ENCODE peak calls at places on chromosomes 12 and 14, in nine cellular contexts. A, J, E, Q, F, Z, B, D and R are unnamed samples.

GRCh38 chr14:32913725-32914124 is 25.0 kb upstream of the NPAS3 start:
- DNase-seq in A (no peak), J (no peak), E (no peak), Q (no peak), F (peak; percentile 60), Z (no peak), B (no peak), D (no peak), R (peak; percentile 63)

GRCh38 chr12:24584032-24584675 is 364.7 kb downstream of the BCAT1 start:
- DNase-seq in A (no peak), J (no peak), E (no peak), Q (peak; percentile 47), F (no peak), Z (no peak), B (no peak), D (no peak), R (no peak)

GRCh38 chr12:131902332-131903241 is 8.2 kb downstream of the ULK1 start:
- DNase-seq in A (no peak), J (no peak), E (no peak), Q (no peak), F (no peak), Z (no peak), B (no peak), D (no peak), R (no peak)

GRCh38 chr12:6230321-6231110 is 30.3 kb downstream of the CD9 start:
- DNase-seq in A (no peak), J (peak; percentile 60), E (peak; percentile 42), Q (peak; percentile 79), F (peak; percentile 70), Z (peak; percentile 72), B (no peak), D (peak; percentile 72), R (no peak)

GRCh38 chr14:74400919-74401503 is 25.0 kb downstream of the SYNDIG1L start:
- DNase-seq in A (no peak), J (no peak), E (no peak), Q (no peak), F (no peak), Z (no peak), B (no peak), D (no peak), R (no peak)

GRCh38 chr12:52634266-52635056 is 16.1 kb upstream of the KRT73 start:
- DNase-seq in A (no peak), J (no peak), E (peak; percentile 81), Q (no peak), F (no peak), Z (no peak), B (no peak), D (no peak), R (no peak)

GRCh38 chr12:92912052-92912451 is 17.0 kb downstream of the EEA1 start:
- DNase-seq in A (no peak), J (no peak), E (no peak), Q (no peak), F (peak; percentile 90), Z (no peak), B (no peak), D (no peak), R (no peak)

GRCh38 chr12:5439333-5439732 is 7.4 kb downstream of the NTF3 start:
- DNase-seq in A (no peak), J (no peak), E (no peak), Q (no peak), F (no peak), Z (no peak), B (no peak), D (no peak), R (no peak)

GRCh38 chr14:31080060-31080459 is 53.9 kb upstream of the STRN3 start:
- DNase-seq in A (no peak), J (no peak), E (no peak), Q (no peak), F (peak; percentile 57), Z (no peak), B (peak; percentile 34), D (no peak), R (no peak)

GRCh38 chr12:27319394-27319793 is 13.2 kb upstream of the BMAL2 start:
- DNase-seq in A (no peak), J (peak; percentile 56), E (no peak), Q (no peak), F (peak; percentile 83), Z (no peak), B (no peak), D (no peak), R (no peak)

GRCh38 chr14:23567186-23568020 is at the start of gene AP1G2:
- DNase-seq in A (no peak), J (peak; percentile 86), E (peak; percentile 86), Q (peak; percentile 94), F (peak; percentile 45), Z (peak; percentile 91), B (peak; percentile 91), D (peak; percentile 81), R (peak; percentile 17)

GRCh38 chr12:6161124-6161882 is 36.8 kb upstream of the VWF start:
- DNase-seq in A (no peak), J (peak; percentile 93), E (peak; percentile 55), Q (no peak), F (peak; percentile 72), Z (no peak), B (no peak), D (no peak), R (peak; percentile 58)

GRCh38 chr14:105088812-105089745 is 23.8 kb upstream of the GPR132 start:
- DNase-seq in A (no peak), J (no peak), E (no peak), Q (no peak), F (peak; percentile 35), Z (no peak), B (peak; percentile 65), D (no peak), R (no peak)

GRCh38 chr12:118694128-118694775 is 287.1 kb upstream of the SRRM4 start:
- DNase-seq in A (no peak), J (no peak), E (peak; percentile 15), Q (no peak), F (no peak), Z (no peak), B (no peak), D (no peak), R (no peak)

GRCh38 chr12:87930033-87930432 is 99.2 kb downstream of the C12orf50 start:
- DNase-seq in A (no peak), J (peak; percentile 43), E (no peak), Q (no peak), F (peak; percentile 75), Z (no peak), B (no peak), D (no peak), R (peak; percentile 85)

GRCh38 chr12:80374615-80375014 is 69.4 kb upstream of the PTPRQ start:
- DNase-seq in A (no peak), J (no peak), E (no peak), Q (no peak), F (no peak), Z (no peak), B (no peak), D (no peak), R (no peak)

GRCh38 chr14:52923902-52924575 is 26.8 kb downstream of the FERMT2 start:
- DNase-seq in A (no peak), J (no peak), E (no peak), Q (no peak), F (no peak), Z (no peak), B (peak; percentile 33), D (no peak), R (no peak)

GRCh38 chr14:52934762-52935161 is 16.1 kb downstream of the FERMT2 start:
- DNase-seq in A (no peak), J (no peak), E (no peak), Q (no peak), F (no peak), Z (no peak), B (no peak), D (no peak), R (no peak)

GRCh38 chr14:52926994-52927393 is 23.9 kb downstream of the FERMT2 start:
- DNase-seq in A (no peak), J (peak; percentile 55), E (no peak), Q (no peak), F (peak; percentile 56), Z (no peak), B (peak; percentile 20), D (no peak), R (no peak)

DNA sequence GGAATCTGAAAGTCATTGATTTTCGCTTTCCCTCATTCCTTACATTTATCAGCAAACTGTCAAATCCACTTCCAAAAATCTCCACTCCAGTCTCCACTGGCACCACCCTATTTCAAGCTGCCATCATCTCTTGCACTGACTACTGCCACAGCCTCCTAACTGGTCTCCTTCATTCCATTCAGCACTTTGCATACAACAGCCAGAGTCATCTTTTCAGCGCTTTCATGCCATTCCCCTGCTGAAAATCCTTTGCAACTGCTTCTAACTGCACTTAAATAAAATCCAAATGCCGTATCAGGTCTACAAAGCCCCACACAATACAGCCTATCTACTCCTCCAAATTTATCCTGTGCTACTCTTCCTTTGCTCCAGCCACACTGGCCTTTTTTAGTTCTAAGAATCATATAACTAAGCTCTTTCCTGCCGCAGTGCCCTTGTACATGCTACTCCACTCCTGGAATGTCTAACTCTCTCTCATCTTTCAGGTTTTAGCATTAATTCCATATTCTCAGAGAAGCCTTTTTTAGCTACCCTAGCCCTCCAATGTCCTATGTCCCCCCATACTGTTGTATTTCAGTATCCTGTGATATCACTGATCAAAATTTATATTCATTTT is 21.6 kb downstream of the FERMT2 start:
- DNase-seq in A (no peak), J (no peak), E (no peak), Q (no peak), F (no peak), Z (no peak), B (no peak), D (no peak), R (no peak)
- TF ChIP-seq CTCF in A (no peak), J (no peak), E (no peak), Q (no peak), F (no peak), Z (no peak), B (no peak), D (no peak), R (no peak)

GRCh38 chr14:97638864-97639263 is 841.7 kb downstream of the VRK1 start:
- DNase-seq in A (no peak), J (no peak), E (no peak), Q (no peak), F (no peak), Z (no peak), B (no peak), D (no peak), R (no peak)
- H3K27ac ChIP-seq in A (no peak overlapping the region), J (no peak overlapping the region), E (no peak overlapping the region), Q (no peak overlapping the region), F (no peak overlapping the region), Z (no peak overlapping the region), B (no peak overlapping the region), D (no peak overlapping the region), R (no peak overlapping the region)

DNA sequence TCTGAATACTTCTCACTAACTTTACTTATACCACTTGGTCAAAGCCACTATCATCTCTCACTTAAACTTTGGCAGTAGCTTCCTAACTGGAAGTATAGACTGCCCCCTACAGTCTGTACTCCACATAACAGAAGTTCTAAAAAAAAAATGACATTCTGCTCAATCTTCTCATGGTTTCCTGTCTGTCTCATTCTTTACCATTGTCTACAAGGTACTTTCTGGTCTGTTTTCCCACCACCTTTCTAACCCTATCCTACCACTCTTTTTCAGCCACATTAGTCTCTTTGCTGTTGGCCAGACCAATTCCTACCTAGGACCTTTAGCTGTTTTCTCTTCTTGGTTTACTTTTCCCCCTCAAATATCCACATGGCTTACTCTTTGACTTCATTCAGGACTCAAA is 14.7 kb downstream of the CPSF6 start:
- DNase-seq in A (no peak), J (peak; percentile 67), E (no peak), Q (no peak), F (peak; percentile 43), Z (no peak), B (peak; percentile 64), D (no peak), R (no peak)
- TF ChIP-seq CTCF in A (peak; percentile 42), J (peak; percentile 60), E (peak; percentile 77), Q (peak; percentile 63), F (peak; percentile 58), Z (peak; percentile 57), B (peak; percentile 72), D (peak; percentile 74), R (peak; percentile 50)

GRCh38 chr14:101351769-101352168 is 209.5 kb upstream of the DIO3 start:
- DNase-seq in A (no peak), J (no peak), E (no peak), Q (no peak), F (no peak), Z (no peak), B (no peak), D (no peak), R (no peak)
- H3K27ac ChIP-seq in A (no peak overlapping the region), J (no peak overlapping the region), E (no peak overlapping the region), Q (no peak overlapping the region), F (no peak overlapping the region), Z (no peak overlapping the region), B (no peak overlapping the region), D (no peak overlapping the region), R (no peak overlapping the region)